ENCODE peak calls at places on chromosomes 7 and 10, in ten cellular contexts. One of them, this sample, is unnamed.

GRCh38 chr7:22979251-22979650 is 34.7 kb downstream of the HYCC1 start:
- DNase-seq in mammary epithelial cell: no peak
- DNase-seq in MM.1S: no peak
- DNase-seq in mucosa of descending colon: no peak
- DNase-seq in cardiac fibroblast: no peak
- DNase-seq in A549: no peak
- DNase-seq in astrocyte: no peak
- DNase-seq in WERI-Rb-1: no peak
- DNase-seq in BJ: no peak
- DNase-seq in psoas muscle: no peak
- DNase-seq in this sample: no peak

GRCh38 chr7:43879477-43879876 is 10.2 kb upstream of the MRPS24 start:
- DNase-seq in astrocyte: peak
- DNase-seq in mammary epithelial cell: peak
- DNase-seq in mucosa of descending colon: no peak
- DNase-seq in WERI-Rb-1: no peak
- DNase-seq in BJ: peak
- DNase-seq in psoas muscle: no peak
- DNase-seq in MM.1S: no peak
- DNase-seq in A549: no peak
- DNase-seq in cardiac fibroblast: peak
- DNase-seq in this sample: peak

GRCh38 chr7:112377607-112378006 is 72.7 kb upstream of the IFRD1 start:
- DNase-seq in mucosa of descending colon: no peak
- DNase-seq in BJ: no peak
- DNase-seq in MM.1S: no peak
- DNase-seq in cardiac fibroblast: no peak
- DNase-seq in astrocyte: no peak
- DNase-seq in mammary epithelial cell: no peak
- DNase-seq in psoas muscle: no peak
- DNase-seq in WERI-Rb-1: no peak
- DNase-seq in A549: no peak
- DNase-seq in this sample: no peak

GRCh38 chr7:43937444-43937843 is 11.2 kb downstream of the UBE2D4 start:
- DNase-seq in BJ: no peak
- DNase-seq in cardiac fibroblast: no peak
- DNase-seq in mammary epithelial cell: no peak
- DNase-seq in astrocyte: no peak
- DNase-seq in A549: no peak
- DNase-seq in WERI-Rb-1: no peak
- DNase-seq in mucosa of descending colon: no peak
- DNase-seq in psoas muscle: no peak
- DNase-seq in MM.1S: no peak
- DNase-seq in this sample: no peak

GRCh38 chr10:81875680-81876252 is 772 bp downstream of the NRG3 start:
- DNase-seq in astrocyte: no peak
- DNase-seq in mammary epithelial cell: no peak
- DNase-seq in WERI-Rb-1: no peak
- DNase-seq in A549: no peak
- DNase-seq in mucosa of descending colon: no peak
- DNase-seq in MM.1S: no peak
- DNase-seq in cardiac fibroblast: no peak
- DNase-seq in psoas muscle: no peak
- DNase-seq in BJ: no peak
- DNase-seq in this sample: no peak

GRCh38 chr7:127654404-127655392 is 2.7 kb downstream of the SND1 start:
- DNase-seq in mammary epithelial cell: peak
- DNase-seq in A549: no peak
- DNase-seq in MM.1S: peak
- DNase-seq in WERI-Rb-1: peak
- DNase-seq in cardiac fibroblast: no peak
- DNase-seq in mucosa of descending colon: no peak
- DNase-seq in astrocyte: peak
- DNase-seq in BJ: no peak
- DNase-seq in psoas muscle: no peak
- DNase-seq in this sample: peak

GRCh38 chr7:142357953-142358520 is 100.2 kb upstream of the PRSS58 start:
- DNase-seq in astrocyte: peak
- DNase-seq in BJ: no peak
- DNase-seq in MM.1S: peak
- DNase-seq in cardiac fibroblast: peak
- DNase-seq in mucosa of descending colon: peak
- DNase-seq in mammary epithelial cell: peak
- DNase-seq in A549: peak
- DNase-seq in psoas muscle: no peak
- DNase-seq in WERI-Rb-1: peak
- DNase-seq in this sample: peak

GRCh38 chr10:4503076-4503475 is 322.9 kb upstream of the AKR1E2 start:
- DNase-seq in MM.1S: no peak
- DNase-seq in BJ: no peak
- DNase-seq in WERI-Rb-1: no peak
- DNase-seq in psoas muscle: no peak
- DNase-seq in A549: no peak
- DNase-seq in mucosa of descending colon: no peak
- DNase-seq in astrocyte: no peak
- DNase-seq in cardiac fibroblast: no peak
- DNase-seq in mammary epithelial cell: no peak
- DNase-seq in this sample: no peak

GRCh38 chr7:93858857-93859256 is 31.7 kb downstream of the TFPI2 start:
- DNase-seq in A549: no peak
- DNase-seq in BJ: no peak
- DNase-seq in WERI-Rb-1: no peak
- DNase-seq in cardiac fibroblast: no peak
- DNase-seq in mammary epithelial cell: no peak
- DNase-seq in mucosa of descending colon: no peak
- DNase-seq in astrocyte: no peak
- DNase-seq in MM.1S: no peak
- DNase-seq in psoas muscle: no peak
- DNase-seq in this sample: no peak

GRCh38 chr7:93856319-93856718 is 34.2 kb downstream of the TFPI2 start:
- DNase-seq in mucosa of descending colon: no peak
- DNase-seq in MM.1S: no peak
- DNase-seq in cardiac fibroblast: no peak
- DNase-seq in astrocyte: peak
- DNase-seq in A549: no peak
- DNase-seq in BJ: no peak
- DNase-seq in WERI-Rb-1: no peak
- DNase-seq in mammary epithelial cell: peak
- DNase-seq in psoas muscle: no peak
- DNase-seq in this sample: peak

GRCh38 chr7:93860261-93860660 is 30.3 kb downstream of the TFPI2 start:
- DNase-seq in psoas muscle: no peak
- DNase-seq in cardiac fibroblast: no peak
- DNase-seq in WERI-Rb-1: no peak
- DNase-seq in A549: no peak
- DNase-seq in mammary epithelial cell: peak
- DNase-seq in BJ: no peak
- DNase-seq in astrocyte: no peak
- DNase-seq in MM.1S: no peak
- DNase-seq in mucosa of descending colon: no peak
- DNase-seq in this sample: peak

GRCh38 chr7:93862651-93863050 is 27.9 kb downstream of the TFPI2 start:
- DNase-seq in cardiac fibroblast: no peak
- DNase-seq in mammary epithelial cell: peak
- DNase-seq in mucosa of descending colon: no peak
- DNase-seq in psoas muscle: no peak
- DNase-seq in MM.1S: no peak
- DNase-seq in astrocyte: no peak
- DNase-seq in A549: no peak
- DNase-seq in WERI-Rb-1: no peak
- DNase-seq in BJ: no peak
- DNase-seq in this sample: peak

GRCh38 chr7:93861325-93861949 is 29.1 kb downstream of the TFPI2 start:
- DNase-seq in mammary epithelial cell: no peak
- DNase-seq in mucosa of descending colon: no peak
- DNase-seq in BJ: no peak
- DNase-seq in cardiac fibroblast: no peak
- DNase-seq in astrocyte: no peak
- DNase-seq in MM.1S: no peak
- DNase-seq in A549: no peak
- DNase-seq in WERI-Rb-1: no peak
- DNase-seq in psoas muscle: no peak
- DNase-seq in this sample: no peak
- TF ChIP-seq CTCF in mammary epithelial cell: peak
- TF ChIP-seq CTCF in mucosa of descending colon: no peak
- TF ChIP-seq CTCF in BJ: peak
- TF ChIP-seq CTCF in cardiac fibroblast: peak
- TF ChIP-seq CTCF in astrocyte: no peak
- TF ChIP-seq CTCF in MM.1S: peak
- TF ChIP-seq CTCF in A549: peak
- TF ChIP-seq CTCF in WERI-Rb-1: no peak
- TF ChIP-seq CTCF in psoas muscle: peak
- TF ChIP-seq CTCF in this sample: peak

GRCh38 chr7:67743501-67743900 is 746.9 kb downstream of the TYW1 start:
- DNase-seq in cardiac fibroblast: no peak
- DNase-seq in A549: no peak
- DNase-seq in astrocyte: no peak
- DNase-seq in mammary epithelial cell: no peak
- DNase-seq in WERI-Rb-1: no peak
- DNase-seq in BJ: no peak
- DNase-seq in mucosa of descending colon: no peak
- DNase-seq in MM.1S: no peak
- DNase-seq in psoas muscle: no peak
- DNase-seq in this sample: no peak
- H3K4me3 ChIP-seq in cardiac fibroblast: no peak
- H3K4me3 ChIP-seq in A549: no peak
- H3K4me3 ChIP-seq in astrocyte: no peak
- H3K4me3 ChIP-seq in mammary epithelial cell: no peak
- H3K4me3 ChIP-seq in WERI-Rb-1: no peak
- H3K4me3 ChIP-seq in BJ: no peak
- H3K4me3 ChIP-seq in mucosa of descending colon: no peak
- H3K4me3 ChIP-seq in MM.1S: no peak
- H3K4me3 ChIP-seq in psoas muscle: no peak
- H3K4me3 ChIP-seq in this sample: no peak

GRCh38 chr10:96044686-96045085 is 1.3 kb downstream of the CCNJ start:
- DNase-seq in MM.1S: no peak
- DNase-seq in A549: no peak
- DNase-seq in mucosa of descending colon: no peak
- DNase-seq in cardiac fibroblast: peak
- DNase-seq in mammary epithelial cell: peak
- DNase-seq in astrocyte: peak
- DNase-seq in BJ: no peak
- DNase-seq in WERI-Rb-1: no peak
- DNase-seq in psoas muscle: no peak
- DNase-seq in this sample: peak

GRCh38 chr10:96046546-96046945 is 3.2 kb downstream of the CCNJ start:
- DNase-seq in astrocyte: no peak
- DNase-seq in cardiac fibroblast: no peak
- DNase-seq in mucosa of descending colon: no peak
- DNase-seq in A549: no peak
- DNase-seq in WERI-Rb-1: no peak
- DNase-seq in mammary epithelial cell: no peak
- DNase-seq in BJ: no peak
- DNase-seq in psoas muscle: no peak
- DNase-seq in MM.1S: no peak
- DNase-seq in this sample: no peak

GRCh38 chr10:96043895-96044580 is 655 bp downstream of the CCNJ start:
- DNase-seq in WERI-Rb-1: peak
- DNase-seq in MM.1S: peak
- DNase-seq in astrocyte: peak
- DNase-seq in mammary epithelial cell: peak
- DNase-seq in mucosa of descending colon: peak
- DNase-seq in psoas muscle: peak
- DNase-seq in A549: peak
- DNase-seq in cardiac fibroblast: peak
- DNase-seq in BJ: no peak
- DNase-seq in this sample: peak

GRCh38 chr10:96041146-96041545 is 2.2 kb upstream of the CCNJ start:
- DNase-seq in mucosa of descending colon: no peak
- DNase-seq in BJ: no peak
- DNase-seq in MM.1S: no peak
- DNase-seq in psoas muscle: no peak
- DNase-seq in mammary epithelial cell: no peak
- DNase-seq in astrocyte: no peak
- DNase-seq in WERI-Rb-1: no peak
- DNase-seq in A549: no peak
- DNase-seq in cardiac fibroblast: no peak
- DNase-seq in this sample: no peak

DNA sequence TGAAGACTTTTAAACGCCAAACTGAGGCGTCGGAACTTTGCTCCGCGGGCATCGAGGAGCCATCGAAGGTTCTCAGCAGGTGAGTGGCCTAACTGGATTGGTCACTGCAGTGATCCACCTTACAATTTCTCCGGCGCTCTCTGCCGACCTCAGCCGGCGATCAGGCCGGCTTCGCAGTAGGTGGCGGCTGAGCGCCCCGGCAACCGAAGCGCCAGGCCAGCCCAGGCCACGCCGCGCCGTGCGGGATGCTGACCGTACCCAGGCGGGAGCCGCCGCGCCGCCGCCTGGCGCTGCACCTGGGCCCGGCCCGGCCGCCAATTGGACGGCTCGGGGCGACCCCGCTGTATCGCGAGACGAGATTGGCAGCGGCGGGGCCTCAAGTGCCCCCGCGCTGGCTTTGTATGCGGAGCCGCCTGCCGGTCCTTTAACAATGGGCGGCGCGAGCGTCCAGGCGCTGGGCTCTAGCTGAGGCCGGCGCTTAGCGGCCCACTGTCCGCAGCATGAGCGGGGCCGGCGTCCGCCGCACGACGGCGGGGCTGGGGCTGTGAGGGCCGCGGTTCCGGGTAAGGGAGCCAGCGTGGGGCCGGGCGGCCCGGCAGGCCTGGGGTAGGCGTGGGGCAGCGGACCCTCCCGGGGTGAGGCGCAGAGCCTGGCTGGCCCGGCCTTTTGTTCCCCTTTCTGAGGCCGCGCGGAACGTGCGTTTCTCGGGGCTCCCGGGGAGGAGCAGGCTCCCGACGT is at the start of gene CCNJ:
- DNase-seq in A549: peak
- DNase-seq in BJ: peak
- DNase-seq in WERI-Rb-1: peak
- DNase-seq in cardiac fibroblast: peak
- DNase-seq in mammary epithelial cell: peak
- DNase-seq in psoas muscle: peak
- DNase-seq in astrocyte: peak
- DNase-seq in mucosa of descending colon: peak
- DNase-seq in MM.1S: peak
- DNase-seq in this sample: peak
- TF ChIP-seq CTCF in A549: no peak
- TF ChIP-seq CTCF in BJ: no peak
- TF ChIP-seq CTCF in WERI-Rb-1: peak
- TF ChIP-seq CTCF in cardiac fibroblast: no peak
- TF ChIP-seq CTCF in mammary epithelial cell: no peak
- TF ChIP-seq CTCF in psoas muscle: peak
- TF ChIP-seq CTCF in astrocyte: no peak
- TF ChIP-seq CTCF in mucosa of descending colon: no peak
- TF ChIP-seq CTCF in MM.1S: no peak
- TF ChIP-seq CTCF in this sample: no peak

DNA sequence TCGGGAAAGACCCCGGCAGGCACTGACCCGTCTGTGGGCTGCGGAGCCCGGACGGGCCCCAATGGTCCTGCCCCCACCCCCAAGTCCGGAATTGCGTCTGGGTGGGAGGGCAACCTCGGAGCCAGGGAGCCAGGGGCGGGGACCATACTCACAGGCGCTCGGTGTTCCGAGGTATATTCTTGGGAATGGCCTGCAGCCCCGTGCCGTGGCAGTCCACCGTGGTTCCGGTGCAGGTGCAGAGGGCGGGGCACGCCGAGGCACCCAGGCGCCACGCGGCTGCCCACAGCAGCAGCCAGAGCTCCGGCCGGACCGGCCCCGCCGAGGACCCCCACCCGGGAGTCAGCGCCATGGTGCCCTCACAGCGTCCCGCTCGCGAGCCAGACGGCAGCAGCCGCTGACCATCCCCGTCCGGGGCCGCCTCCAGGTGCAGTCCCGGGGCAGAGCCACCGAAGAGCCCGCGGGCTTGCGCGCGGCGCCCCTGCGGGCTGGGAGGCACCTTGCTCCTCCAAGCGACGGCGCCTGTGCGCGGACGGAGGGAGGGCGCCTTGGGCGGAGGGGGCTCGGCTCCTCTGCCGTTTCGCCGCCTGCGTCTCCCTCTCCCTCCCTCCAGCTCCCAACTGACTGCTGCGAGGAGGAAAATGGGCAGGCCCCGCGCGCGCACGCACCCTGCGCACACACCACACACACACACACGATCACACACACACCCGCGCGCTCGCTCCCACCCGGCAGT is at the start of gene SLIT1:
- DNase-seq in cardiac fibroblast: no peak
- DNase-seq in MM.1S: no peak
- DNase-seq in mammary epithelial cell: no peak
- DNase-seq in mucosa of descending colon: no peak
- DNase-seq in WERI-Rb-1: peak
- DNase-seq in BJ: no peak
- DNase-seq in astrocyte: no peak
- DNase-seq in psoas muscle: no peak
- DNase-seq in A549: no peak
- DNase-seq in this sample: no peak
- H3K4me3 ChIP-seq in cardiac fibroblast: no peak
- H3K4me3 ChIP-seq in MM.1S: no peak
- H3K4me3 ChIP-seq in mammary epithelial cell: no peak
- H3K4me3 ChIP-seq in mucosa of descending colon: no peak
- H3K4me3 ChIP-seq in WERI-Rb-1: peak
- H3K4me3 ChIP-seq in BJ: no peak
- H3K4me3 ChIP-seq in astrocyte: no peak
- H3K4me3 ChIP-seq in psoas muscle: peak
- H3K4me3 ChIP-seq in A549: peak
- H3K4me3 ChIP-seq in this sample: no peak

This sample was measured in epithelial cell of esophagus.